ENCODE peak calls at places on chromosomes 1 and 21, in seven cellular contexts. E, Q, Z, J, H, B and A are unnamed samples.
A peak's percentile ranks its signal among the peaks of the same experiment; 100 is the strongest.

GRCh38 chr21:37659874-37660273 is 256.4 kb downstream of the KCNJ6 start:
- DNase-seq in J (no peak), B (no peak), E (peak; percentile 52), Z (no peak), H (no peak), Q (no peak), A (peak; percentile 55)

GRCh38 chr1:225366552-225366951 is 61.3 kb downstream of the LBR start:
- DNase-seq in Z (no peak), E (no peak), B (no peak), H (no peak), Q (no peak), J (no peak), A (no peak)

GRCh38 chr1:101474039-101474665 is 237.3 kb downstream of the S1PR1 start:
- DNase-seq in B (peak; percentile 33), H (no peak), J (no peak), Z (peak; percentile 1), E (peak; percentile 30), Q (no peak), A (no peak)

GRCh38 chr1:84078108-84078823 is 65.8 kb upstream of the PRKACB start:
- DNase-seq in B (peak; percentile 18), H (no peak), E (peak; percentile 43), Z (peak; percentile 18), Q (no peak), J (no peak), A (no peak)

GRCh38 chr1:234758851-234759250 is 148.9 kb upstream of the IRF2BP2 start:
- DNase-seq in Q (no peak), J (no peak), H (no peak), Z (no peak), B (no peak), E (no peak), A (no peak)

GRCh38 chr1:17438176-17438976 is 1.1 kb downstream of the RCC2 start:
- DNase-seq in Z (no peak), B (peak; percentile 53), H (no peak), E (peak; percentile 79), J (peak; percentile 33), Q (peak; percentile 53), A (peak; percentile 72)

GRCh38 chr21:28464095-28464494 is 528.6 kb downstream of the LTN1 start:
- DNase-seq in E (no peak), B (no peak), Z (no peak), J (no peak), H (no peak), Q (no peak), A (no peak)

GRCh38 chr21:34009193-34009592 is 64.2 kb upstream of the MRPS6 start:
- DNase-seq in Q (no peak), H (no peak), E (no peak), B (no peak), J (no peak), Z (no peak), A (no peak)

GRCh38 chr21:29633766-29634165 is 306.0 kb downstream of the GRIK1 start:
- DNase-seq in Q (no peak), E (no peak), H (no peak), Z (no peak), B (no peak), J (no peak), A (no peak)

GRCh38 chr1:59431566-59432294 is 134.8 kb downstream of the FGGY start:
- DNase-seq in Q (no peak), E (peak; percentile 78), B (peak; percentile 70), H (no peak), J (no peak), Z (no peak), A (no peak)

GRCh38 chr1:55555971-55556370 is 340.8 kb upstream of the USP24 start:
- DNase-seq in B (no peak), H (no peak), E (no peak), Z (peak; percentile 54), J (no peak), Q (no peak), A (no peak)

GRCh38 chr1:54488831-54489626 is 59.0 kb upstream of the ACOT11 start:
- DNase-seq in Q (peak; percentile 63), H (no peak), E (peak; percentile 71), Z (peak; percentile 66), B (peak; percentile 84), J (peak; percentile 67), A (peak; percentile 82)

GRCh38 chr1:35229587-35230360 is 36.8 kb upstream of the SFPQ start:
- DNase-seq in H (no peak), E (no peak), J (no peak), B (no peak), Q (no peak), Z (no peak), A (no peak)

GRCh38 chr1:52054496-52055065 is 410 bp downstream of the TXNDC12 start:
- DNase-seq in Q (no peak), B (no peak), J (no peak), E (no peak), H (no peak), Z (no peak), A (no peak)